ENCODE peak calls at places on chromosome 19, in eight cellular contexts. One of them, this sample, is unnamed. For H3K4me1, the result is how much of the 10 kb centered on the place peaks cover.

GRCh38 chr19:50325310-50326100 is 3.7 kb downstream of the KCNC3 start:
- DNase-seq in fibroblast of lung: peak
- DNase-seq in hepatocyte: peak
- DNase-seq in tibial artery: no peak
- DNase-seq in lower lobe of right lung: peak
- DNase-seq in adrenal gland: peak
- DNase-seq in left ventricle myocardium inferior: peak
- DNase-seq in psoas muscle: peak
- DNase-seq in this sample: peak

GRCh38 chr19:54173951-54174817 is 1.2 kb upstream of the TMC4 start:
- DNase-seq in left ventricle myocardium inferior: no peak
- DNase-seq in hepatocyte: no peak
- DNase-seq in tibial artery: no peak
- DNase-seq in psoas muscle: no peak
- DNase-seq in lower lobe of right lung: no peak
- DNase-seq in adrenal gland: no peak
- DNase-seq in fibroblast of lung: no peak
- DNase-seq in this sample: no peak

GRCh38 chr19:7746903-7747884 is at the start of gene CD209:
- DNase-seq in left ventricle myocardium inferior: no peak
- DNase-seq in adrenal gland: no peak
- DNase-seq in fibroblast of lung: no peak
- DNase-seq in psoas muscle: no peak
- DNase-seq in tibial artery: no peak
- DNase-seq in hepatocyte: no peak
- DNase-seq in lower lobe of right lung: no peak
- DNase-seq in this sample: no peak

GRCh38 chr19:28881616-28882015 is 331.3 kb downstream of the UQCRFS1 start:
- DNase-seq in psoas muscle: no peak
- DNase-seq in fibroblast of lung: no peak
- DNase-seq in adrenal gland: no peak
- DNase-seq in lower lobe of right lung: no peak
- DNase-seq in tibial artery: no peak
- DNase-seq in left ventricle myocardium inferior: no peak
- DNase-seq in hepatocyte: no peak
- DNase-seq in this sample: no peak

GRCh38 chr19:50555447-50556235 is 12.6 kb downstream of the LRRC4B start:
- DNase-seq in lower lobe of right lung: no peak
- DNase-seq in tibial artery: no peak
- DNase-seq in adrenal gland: no peak
- DNase-seq in psoas muscle: no peak
- DNase-seq in fibroblast of lung: no peak
- DNase-seq in left ventricle myocardium inferior: peak
- DNase-seq in hepatocyte: no peak
- DNase-seq in this sample: no peak

GRCh38 chr19:51891193-51891747 is 3.5 kb upstream of the ZNF577 start:
- DNase-seq in tibial artery: no peak
- DNase-seq in fibroblast of lung: no peak
- DNase-seq in adrenal gland: no peak
- DNase-seq in hepatocyte: no peak
- DNase-seq in left ventricle myocardium inferior: no peak
- DNase-seq in psoas muscle: no peak
- DNase-seq in lower lobe of right lung: no peak
- DNase-seq in this sample: no peak

GRCh38 chr19:48836089-48837017 is at the start of gene HSD17B14:
- DNase-seq in lower lobe of right lung: no peak
- DNase-seq in tibial artery: peak
- DNase-seq in left ventricle myocardium inferior: no peak
- DNase-seq in fibroblast of lung: peak
- DNase-seq in hepatocyte: peak
- DNase-seq in adrenal gland: no peak
- DNase-seq in psoas muscle: no peak
- DNase-seq in this sample: peak

GRCh38 chr19:54325194-54325621 is 12.2 kb upstream of the LILRA5 start:
- DNase-seq in left ventricle myocardium inferior: no peak
- DNase-seq in tibial artery: no peak
- DNase-seq in adrenal gland: no peak
- DNase-seq in psoas muscle: no peak
- DNase-seq in fibroblast of lung: no peak
- DNase-seq in hepatocyte: peak
- DNase-seq in lower lobe of right lung: no peak
- DNase-seq in this sample: no peak

GRCh38 chr19:19425170-19425875 is 19.8 kb downstream of the GATAD2A start:
- DNase-seq in adrenal gland: no peak
- DNase-seq in hepatocyte: no peak
- DNase-seq in lower lobe of right lung: no peak
- DNase-seq in fibroblast of lung: no peak
- DNase-seq in tibial artery: no peak
- DNase-seq in psoas muscle: no peak
- DNase-seq in left ventricle myocardium inferior: no peak
- DNase-seq in this sample: no peak
- H3K4me1 ChIP-seq in adrenal gland: under half
- H3K4me1 ChIP-seq in hepatocyte: under half
- H3K4me1 ChIP-seq in lower lobe of right lung: under half
- H3K4me1 ChIP-seq in fibroblast of lung: under half
- H3K4me1 ChIP-seq in tibial artery: under half
- H3K4me1 ChIP-seq in psoas muscle: under half
- H3K4me1 ChIP-seq in left ventricle myocardium inferior: half or more
- H3K4me1 ChIP-seq in this sample: under half

GRCh38 chr19:42196011-42197001 is 21.2 kb downstream of the DEDD2 start:
- DNase-seq in lower lobe of right lung: no peak
- DNase-seq in adrenal gland: no peak
- DNase-seq in fibroblast of lung: no peak
- DNase-seq in tibial artery: no peak
- DNase-seq in hepatocyte: no peak
- DNase-seq in left ventricle myocardium inferior: no peak
- DNase-seq in psoas muscle: no peak
- DNase-seq in this sample: no peak

GRCh38 chr19:42200116-42200740 is 17.2 kb downstream of the DEDD2 start:
- DNase-seq in lower lobe of right lung: no peak
- DNase-seq in left ventricle myocardium inferior: no peak
- DNase-seq in tibial artery: no peak
- DNase-seq in fibroblast of lung: no peak
- DNase-seq in hepatocyte: no peak
- DNase-seq in adrenal gland: no peak
- DNase-seq in psoas muscle: no peak
- DNase-seq in this sample: no peak

GRCh38 chr19:42198676-42199439 is 18.6 kb downstream of the DEDD2 start:
- DNase-seq in left ventricle myocardium inferior: no peak
- DNase-seq in psoas muscle: no peak
- DNase-seq in hepatocyte: no peak
- DNase-seq in tibial artery: no peak
- DNase-seq in adrenal gland: no peak
- DNase-seq in fibroblast of lung: no peak
- DNase-seq in lower lobe of right lung: no peak
- DNase-seq in this sample: no peak

GRCh38 chr19:42199440-42200115 is 17.9 kb downstream of the DEDD2 start:
- DNase-seq in fibroblast of lung: no peak
- DNase-seq in left ventricle myocardium inferior: peak
- DNase-seq in tibial artery: no peak
- DNase-seq in lower lobe of right lung: peak
- DNase-seq in psoas muscle: peak
- DNase-seq in hepatocyte: no peak
- DNase-seq in adrenal gland: peak
- DNase-seq in this sample: peak

GRCh38 chr19:42197375-42197817 is 20.1 kb downstream of the DEDD2 start:
- DNase-seq in fibroblast of lung: no peak
- DNase-seq in left ventricle myocardium inferior: no peak
- DNase-seq in adrenal gland: no peak
- DNase-seq in psoas muscle: no peak
- DNase-seq in tibial artery: no peak
- DNase-seq in hepatocyte: peak
- DNase-seq in lower lobe of right lung: peak
- DNase-seq in this sample: no peak
- H3K27ac ChIP-seq in fibroblast of lung: no peak
- H3K27ac ChIP-seq in left ventricle myocardium inferior: no peak
- H3K27ac ChIP-seq in adrenal gland: no peak
- H3K27ac ChIP-seq in psoas muscle: no peak
- H3K27ac ChIP-seq in tibial artery: no peak
- H3K27ac ChIP-seq in hepatocyte: no peak
- H3K27ac ChIP-seq in lower lobe of right lung: no peak
- H3K27ac ChIP-seq in this sample: no peak

GRCh38 chr19:16366056-16366432 is 41.4 kb downstream of the KLF2 start:
- DNase-seq in lower lobe of right lung: peak
- DNase-seq in hepatocyte: no peak
- DNase-seq in tibial artery: no peak
- DNase-seq in psoas muscle: peak
- DNase-seq in fibroblast of lung: no peak
- DNase-seq in left ventricle myocardium inferior: no peak
- DNase-seq in adrenal gland: no peak
- DNase-seq in this sample: no peak
- H3K4me1 ChIP-seq in lower lobe of right lung: half or more
- H3K4me1 ChIP-seq in hepatocyte: under half
- H3K4me1 ChIP-seq in tibial artery: under half
- H3K4me1 ChIP-seq in psoas muscle: under half
- H3K4me1 ChIP-seq in fibroblast of lung: under half
- H3K4me1 ChIP-seq in left ventricle myocardium inferior: under half
- H3K4me1 ChIP-seq in adrenal gland: under half
- H3K4me1 ChIP-seq in this sample: under half

GRCh38 chr19:45878043-45878794 is 7.7 kb downstream of the IRF2BP1 start:
- DNase-seq in adrenal gland: no peak
- DNase-seq in left ventricle myocardium inferior: no peak
- DNase-seq in tibial artery: no peak
- DNase-seq in psoas muscle: no peak
- DNase-seq in hepatocyte: peak
- DNase-seq in fibroblast of lung: no peak
- DNase-seq in lower lobe of right lung: no peak
- DNase-seq in this sample: peak
- H3K27ac ChIP-seq in adrenal gland: no peak
- H3K27ac ChIP-seq in left ventricle myocardium inferior: no peak
- H3K27ac ChIP-seq in tibial artery: no peak
- H3K27ac ChIP-seq in psoas muscle: peak
- H3K27ac ChIP-seq in hepatocyte: peak
- H3K27ac ChIP-seq in fibroblast of lung: no peak
- H3K27ac ChIP-seq in lower lobe of right lung: peak
- H3K27ac ChIP-seq in this sample: peak

GRCh38 chr19:38660724-38661123 is 13.3 kb downstream of the ACTN4 start:
- DNase-seq in lower lobe of right lung: no peak
- DNase-seq in fibroblast of lung: no peak
- DNase-seq in tibial artery: no peak
- DNase-seq in psoas muscle: no peak
- DNase-seq in adrenal gland: no peak
- DNase-seq in left ventricle myocardium inferior: no peak
- DNase-seq in hepatocyte: no peak
- DNase-seq in this sample: no peak
- H3K4me1 ChIP-seq in lower lobe of right lung: half or more
- H3K4me1 ChIP-seq in fibroblast of lung: half or more
- H3K4me1 ChIP-seq in tibial artery: under half
- H3K4me1 ChIP-seq in psoas muscle: half or more
- H3K4me1 ChIP-seq in adrenal gland: half or more
- H3K4me1 ChIP-seq in left ventricle myocardium inferior: half or more
- H3K4me1 ChIP-seq in hepatocyte: half or more
- H3K4me1 ChIP-seq in this sample: half or more

GRCh38 chr19:1098177-1099051 is 3.2 kb upstream of the POLR2E start:
- DNase-seq in fibroblast of lung: no peak
- DNase-seq in psoas muscle: no peak
- DNase-seq in hepatocyte: peak
- DNase-seq in lower lobe of right lung: peak
- DNase-seq in left ventricle myocardium inferior: no peak
- DNase-seq in tibial artery: no peak
- DNase-seq in adrenal gland: no peak
- DNase-seq in this sample: peak
- H3K27ac ChIP-seq in fibroblast of lung: peak
- H3K27ac ChIP-seq in psoas muscle: peak
- H3K27ac ChIP-seq in hepatocyte: peak
- H3K27ac ChIP-seq in lower lobe of right lung: peak
- H3K27ac ChIP-seq in left ventricle myocardium inferior: peak
- H3K27ac ChIP-seq in tibial artery: peak
- H3K27ac ChIP-seq in adrenal gland: no peak
- H3K27ac ChIP-seq in this sample: peak

GRCh38 chr19:6724631-6725185 is 4.3 kb upstream of the C3 start:
- DNase-seq in tibial artery: no peak
- DNase-seq in adrenal gland: no peak
- DNase-seq in lower lobe of right lung: peak
- DNase-seq in left ventricle myocardium inferior: no peak
- DNase-seq in fibroblast of lung: no peak
- DNase-seq in psoas muscle: peak
- DNase-seq in hepatocyte: no peak
- DNase-seq in this sample: peak
- H3K4me1 ChIP-seq in tibial artery: under half
- H3K4me1 ChIP-seq in adrenal gland: under half
- H3K4me1 ChIP-seq in lower lobe of right lung: half or more
- H3K4me1 ChIP-seq in left ventricle myocardium inferior: under half
- H3K4me1 ChIP-seq in fibroblast of lung: under half
- H3K4me1 ChIP-seq in psoas muscle: under half
- H3K4me1 ChIP-seq in hepatocyte: under half
- H3K4me1 ChIP-seq in this sample: half or more

This sample was measured in right lobe of liver.